ENCODE peak calls at places on chromosomes 16 and 17, in four cellular contexts. U is pancreas; Y is tibial nerve; V is CD4-positive, alpha-beta T cell. N is an unnamed sample.

GRCh38 chr16:14564323-14564722 is 65.7 kb downstream of the PARN start:
- DNase-seq in U (peak), Y (no peak), V (no peak), N (no peak)

GRCh38 chr16:85908444-85908843 is 9.5 kb downstream of the IRF8 start:
- DNase-seq in U (no peak), Y (no peak), V (no peak), N (no peak)

GRCh38 chr17:10729334-10730193 is at the start of gene TMEM220:
- DNase-seq in U (peak), Y (peak), V (peak), N (peak)

GRCh38 chr17:44502598-44503079 is 567 bp downstream of the GPATCH8 start:
- DNase-seq in U (no peak), Y (peak), V (no peak), N (no peak)

GRCh38 chr17:59202320-59202719 is 7.5 kb upstream of the SMG8 start:
- DNase-seq in U (no peak), Y (no peak), V (no peak), N (no peak)

GRCh38 chr17:68398731-68399637 is 58.3 kb downstream of the WIPI1 start:
- DNase-seq in U (peak), Y (peak), V (no peak), N (peak)

GRCh38 chr17:409848-410673 is 57.5 kb upstream of the RPH3AL start:
- DNase-seq in U (peak), Y (peak), V (peak), N (peak)

GRCh38 chr16:83402969-83403368 is 404.8 kb upstream of the HSBP1 start:
- DNase-seq in U (no peak), Y (no peak), V (no peak), N (no peak)

GRCh38 chr17:58409432-58409831 is 7.9 kb downstream of the RNF43 start:
- DNase-seq in U (no peak), Y (no peak), V (no peak), N (no peak)

GRCh38 chr17:82531431-82531881 is 11.9 kb downstream of the FOXK2 start:
- DNase-seq in U (no peak), Y (no peak), V (no peak), N (no peak)

GRCh38 chr17:82664701-82665182 is 16.5 kb upstream of the WDR45B start:
- DNase-seq in U (no peak), Y (no peak), V (no peak), N (no peak)

GRCh38 chr16:77611386-77611785 is 110.9 kb upstream of the NUDT7 start:
- DNase-seq in U (no peak), Y (no peak), V (no peak), N (no peak)

GRCh38 chr16:24508614-24509013 is 30.8 kb upstream of the RBBP6 start:
- DNase-seq in U (no peak), Y (no peak), V (no peak), N (no peak)

GRCh38 chr17:49226771-49227435 is 3.7 kb downstream of the PHOSPHO1 start:
- DNase-seq in U (no peak), Y (no peak), V (no peak), N (no peak)

GRCh38 chr17:76270770-76271668 is 5.9 kb downstream of the UBALD2 start:
- DNase-seq in U (peak), Y (no peak), V (no peak), N (no peak)

GRCh38 chr17:51373489-51374194 is 113.3 kb downstream of the UTP18 start:
- DNase-seq in U (no peak), Y (no peak), V (no peak), N (no peak)

GRCh38 chr17:31490991-31491793 is 99.7 kb downstream of the RAB11FIP4 start:
- DNase-seq in U (no peak), Y (no peak), V (no peak), N (no peak)

GRCh38 chr17:6648181-6648580 is 3.2 kb downstream of the MED31 start:
- DNase-seq in U (no peak), Y (no peak), V (no peak), N (no peak)

GRCh38 chr16:72055911-72056310 is 1.6 kb downstream of the HP start:
- DNase-seq in U (no peak), Y (no peak), V (no peak), N (no peak)

GRCh38 chr16:53034306-53034705 is 18.4 kb downstream of the CHD9NB start:
- DNase-seq in U (no peak), Y (no peak), V (no peak), N (no peak)

GRCh38 chr16:88437367-88437964 is 15.6 kb upstream of the ZFPM1 start:
- DNase-seq in U (peak), Y (no peak), V (peak), N (no peak)

GRCh38 chr17:73133911-73134649 is 30.7 kb upstream of the SSTR2 start:
- DNase-seq in U (no peak), Y (no peak), V (no peak), N (no peak)

GRCh38 chr17:81681672-81682071 is 1.9 kb downstream of the ARL16 start:
- DNase-seq in U (peak), Y (no peak), V (no peak), N (peak)

GRCh38 chr17:61414936-61415251 is 15.3 kb downstream of the TBX2 start:
- DNase-seq in U (no peak), Y (no peak), V (no peak), N (no peak)

GRCh38 chr17:63853260-63853659 is 10.8 kb upstream of the SMARCD2 start:
- DNase-seq in U (no peak), Y (no peak), V (no peak), N (no peak)

GRCh38 chr17:47898246-47898645 is 2.2 kb downstream of the SP2 start:
- DNase-seq in U (no peak), Y (no peak), V (no peak), N (no peak)

GRCh38 chr17:44842748-44843147 is 4.9 kb upstream of the HIGD1B start:
- DNase-seq in U (no peak), Y (no peak), V (no peak), N (no peak)

GRCh38 chr17:62105361-62105760 is 40.3 kb upstream of the MED13 start:
- DNase-seq in U (no peak), Y (no peak), V (no peak), N (no peak)

GRCh38 chr16:57941016-57941656 is 29.8 kb downstream of the CNGB1 start:
- DNase-seq in U (peak), Y (no peak), V (no peak), N (no peak)

GRCh38 chr16:47970291-47970931 is 185.4 kb downstream of the ABCC12 start:
- DNase-seq in U (no peak), Y (no peak), V (no peak), N (no peak)

GRCh38 chr16:84446596-84447392 is 57.7 kb downstream of the MEAK7 start:
- DNase-seq in U (no peak), Y (no peak), V (no peak), N (no peak)

GRCh38 chr16:85474808-85475207 is 138.3 kb upstream of the GSE1 start:
- DNase-seq in U (no peak), Y (no peak), V (no peak), N (no peak)

GRCh38 chr16:85428168-85428898 is 184.8 kb upstream of the GSE1 start:
- DNase-seq in U (peak), Y (no peak), V (peak), N (no peak)

GRCh38 chr16:84144301-84144858 is 597 bp downstream of the HSDL1 start:
- DNase-seq in U (peak), Y (no peak), V (peak), N (no peak)

DNA sequence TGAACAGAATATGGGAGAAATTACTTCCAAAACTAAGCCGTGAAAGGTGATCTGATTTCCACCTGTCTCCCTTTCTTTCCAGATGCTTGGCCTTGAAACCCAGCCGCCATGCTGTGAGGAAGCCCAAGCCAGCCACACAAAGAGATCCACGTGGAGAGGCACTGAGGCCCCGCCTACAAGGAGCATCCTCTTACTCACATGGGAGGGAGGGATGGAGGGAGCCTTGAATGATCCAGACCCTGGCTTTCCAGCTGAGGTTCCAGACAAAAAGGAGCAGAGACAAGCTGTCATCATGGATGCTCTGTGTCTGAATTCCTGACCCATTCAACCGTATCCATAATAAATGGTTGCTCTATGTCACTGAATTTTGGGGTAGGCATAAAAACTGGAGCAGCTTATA is 48.9 kb upstream of the HAPSTR1 start:
- DNase-seq in U (no peak), Y (no peak), V (no peak), N (no peak)
- H3K27ac ChIP-seq in U (no peak), Y (no peak), V (no peak), N (no peak)

DNA sequence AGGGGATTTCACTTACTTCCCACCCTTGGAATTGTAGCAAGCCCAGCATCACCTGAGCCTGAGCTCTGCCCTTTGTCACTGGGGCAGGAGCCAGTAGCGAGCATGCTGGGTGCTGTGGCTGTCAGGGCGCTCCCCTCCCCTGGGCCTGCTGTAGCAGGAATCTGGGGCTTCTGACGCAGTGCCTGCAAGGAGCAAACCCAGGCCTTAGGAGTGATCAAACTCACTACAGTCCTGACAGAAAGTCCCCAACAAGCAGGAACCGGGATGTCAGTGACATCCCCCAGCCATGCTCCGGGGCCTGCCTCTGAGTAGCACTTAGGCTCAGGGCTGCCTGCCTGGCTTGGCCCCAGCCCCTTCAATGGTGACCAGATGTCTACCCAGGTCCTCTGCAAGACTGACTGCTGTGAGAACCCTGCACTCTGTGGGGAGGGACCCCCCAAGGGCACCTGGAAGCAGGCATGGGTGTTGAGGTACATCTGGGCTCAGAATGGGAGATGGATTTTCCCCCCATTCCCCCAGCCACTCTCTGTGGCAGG is 23.5 kb downstream of the PLD6 start:
- DNase-seq in U (no peak), Y (no peak), V (no peak), N (no peak)
- H3K27ac ChIP-seq in U (no peak), Y (peak), V (peak), N (no peak)

DNA sequence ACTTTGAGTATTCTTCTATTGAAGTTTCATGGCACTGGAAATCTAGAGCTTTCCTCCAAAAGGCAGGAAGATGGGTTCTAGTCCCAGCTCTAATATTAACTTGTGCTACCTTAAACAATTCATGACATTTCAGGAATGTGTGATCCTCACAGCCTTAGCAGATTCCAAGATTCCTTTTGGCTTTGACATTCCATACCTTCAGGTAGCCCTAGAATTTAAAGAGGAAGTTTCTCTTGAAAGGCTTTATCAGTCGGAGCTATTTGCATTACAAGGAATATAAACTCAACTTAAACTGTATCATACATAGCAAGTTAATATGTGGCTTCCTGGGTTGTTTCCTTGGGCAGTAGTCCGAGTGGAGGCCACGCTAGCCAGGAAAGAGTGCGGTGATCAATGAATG is 330.0 kb downstream of the SHISA9 start:
- DNase-seq in U (no peak), Y (no peak), V (no peak), N (no peak)
- H3K27ac ChIP-seq in U (no peak), Y (no peak), V (no peak), N (no peak)

DNA sequence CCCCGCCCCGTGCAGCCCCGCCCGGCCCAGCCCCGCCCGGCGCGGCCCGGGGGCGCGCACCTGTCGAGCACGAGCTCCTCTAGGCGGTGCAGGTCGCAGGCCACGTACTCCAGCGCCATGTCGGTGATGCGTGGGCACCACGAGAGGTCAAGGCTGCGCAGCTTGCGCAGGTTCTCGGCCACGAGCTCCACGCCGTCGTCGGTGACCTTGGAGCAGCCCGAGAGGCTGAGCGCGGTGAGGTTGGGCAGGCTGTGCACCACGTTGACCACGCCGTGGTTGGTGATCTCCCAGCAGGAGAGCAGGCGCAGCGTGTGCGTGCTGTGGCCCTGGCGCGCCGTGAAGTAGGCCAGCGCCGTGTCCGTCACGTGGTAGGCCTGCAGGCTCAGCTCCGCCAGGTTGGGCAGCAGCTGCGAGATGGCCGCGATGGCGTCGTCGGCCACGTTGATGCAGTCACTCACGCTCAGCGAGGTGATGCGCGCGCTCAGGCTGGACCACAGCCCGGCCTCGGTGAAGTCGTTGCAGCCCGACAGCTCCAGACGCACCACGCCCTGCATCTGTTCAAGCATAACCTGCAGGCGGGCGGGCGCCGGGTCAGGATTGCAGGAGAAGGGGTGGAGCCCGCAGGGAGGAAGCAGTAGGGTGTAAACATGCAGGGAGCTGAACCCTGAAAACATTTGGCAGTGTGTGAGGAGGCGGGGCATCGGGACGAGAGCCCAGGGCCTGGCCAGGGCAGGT is 5.3 kb upstream of the WDR24 start:
- DNase-seq in U (peak), Y (no peak), V (peak), N (no peak)
- H3K27ac ChIP-seq in U (no peak), Y (no peak), V (no peak), N (no peak)

GRCh38 chr16:23500212-23500865 is 10.0 kb downstream of the GGA2 start:
- DNase-seq in U (no peak), Y (no peak), V (no peak), N (no peak)
- H3K27ac ChIP-seq in U (peak), Y (no peak), V (no peak), N (no peak)

GRCh38 chr17:27630607-27631408 is at the start of gene LGALS9:
- DNase-seq in U (no peak), Y (no peak), V (peak), N (peak)
- H3K27ac ChIP-seq in U (peak), Y (peak), V (peak), N (peak)

DNA sequence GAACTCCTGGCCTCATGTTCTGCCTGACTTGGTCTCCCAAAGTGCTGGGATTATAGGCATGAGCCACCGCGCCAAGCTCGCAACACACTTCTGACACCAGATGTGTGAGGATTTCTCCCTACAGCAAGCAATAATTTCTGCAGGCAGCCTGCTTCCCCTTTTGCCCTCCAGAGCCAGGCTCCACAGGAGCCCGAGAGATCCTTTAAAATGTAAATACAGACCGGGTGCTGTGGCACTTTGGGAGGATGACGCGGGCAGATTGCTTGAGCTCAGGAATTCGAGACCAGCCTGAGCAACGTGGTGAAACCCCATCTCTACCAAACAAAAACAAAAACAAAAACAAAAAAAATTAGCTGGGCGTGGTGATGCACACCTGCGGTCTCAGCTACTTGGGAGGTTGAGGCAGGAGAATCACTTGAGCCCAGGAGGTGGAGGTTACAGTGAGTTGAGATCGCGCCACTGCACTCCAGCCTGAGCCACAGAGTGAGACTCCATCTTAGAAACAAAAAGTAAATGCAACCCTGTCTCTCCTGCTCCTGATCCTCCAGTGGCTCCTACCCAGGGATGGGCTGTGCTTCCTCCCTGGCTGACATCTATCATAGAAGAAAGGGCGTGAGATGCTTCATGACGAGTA is 14.7 kb downstream of the C16orf96 start:
- DNase-seq in U (no peak), Y (no peak), V (no peak), N (no peak)
- H3K27ac ChIP-seq in U (no peak), Y (no peak), V (no peak), N (no peak)

N was measured in substantia nigra.